ENCODE peak calls at places on chromosomes 1 and 21, in nine cellular contexts. H is GM13977, T is cardiac fibroblast, Z is omental fat pad, M is astrocyte of the spinal cord, J is gastrocnemius medialis, O is heart left ventricle, X is fibroblast of pulmonary artery, A is lower leg skin. C is an unnamed sample.

GRCh38 chr1:224620105-224620504 is 4.0 kb downstream of the CNIH3 start:
- DNase-seq in Z (no peak), A (no peak), H (no peak), T (no peak), O (no peak), M (no peak), X (no peak), J (no peak), C (no peak)

GRCh38 chr1:10519016-10519417 is 44.3 kb downstream of the PEX14 start:
- DNase-seq in M (no peak), O (no peak), X (no peak), T (no peak), J (no peak), Z (no peak), A (no peak), H (no peak), C (no peak)

GRCh38 chr1:9436258-9436657 is 103.0 kb upstream of the SLC25A33 start:
- DNase-seq in X (no peak), J (no peak), O (no peak), H (no peak), A (no peak), Z (no peak), M (no peak), T (no peak), C (no peak)

GRCh38 chr1:229757226-229757625 is 131.2 kb downstream of the URB2 start:
- DNase-seq in T (no peak), H (no peak), M (no peak), A (no peak), O (no peak), Z (no peak), J (no peak), X (no peak), C (no peak)

GRCh38 chr1:199855580-199855979 is 171.9 kb upstream of the NR5A2 start:
- DNase-seq in J (no peak), Z (no peak), A (no peak), T (peak; percentile 75), H (no peak), M (peak; percentile 29), O (no peak), X (peak; percentile 60), C (no peak)

GRCh38 chr1:100835866-100836842 is 58.5 kb downstream of the EXTL2 start:
- DNase-seq in X (no peak), A (no peak), O (no peak), Z (no peak), T (peak; percentile 37), H (no peak), J (no peak), M (no peak), C (no peak)

GRCh38 chr1:52059326-52059725 is 3.2 kb downstream of the BTF3L4 start:
- DNase-seq in J (no peak), T (peak; percentile 69), O (no peak), X (peak; percentile 69), M (peak; percentile 27), Z (no peak), A (no peak), H (no peak), C (no peak)

GRCh38 chr1:6358757-6359567 is 34.6 kb downstream of the ACOT7 start:
- DNase-seq in T (peak; percentile 69), Z (no peak), X (peak; percentile 81), H (no peak), O (peak; percentile 18), A (no peak), M (peak; percentile 69), J (no peak), C (peak; percentile 55)

GRCh38 chr1:46793126-46793525 is 5.7 kb upstream of the CYP4B1 start:
- DNase-seq in J (no peak), M (no peak), A (no peak), H (no peak), Z (no peak), T (no peak), O (no peak), X (no peak), C (no peak)

GRCh38 chr1:21865943-21866628 is 54.0 kb downstream of the LDLRAD2 start:
- DNase-seq in T (no peak), A (no peak), O (no peak), Z (no peak), J (no peak), M (no peak), H (peak; percentile 88), X (no peak), C (peak; percentile 88)

GRCh38 chr1:219518168-219518905 is 94.6 kb downstream of the ZC3H11B start:
- DNase-seq in A (no peak), T (peak; percentile 56), O (no peak), Z (no peak), X (peak; percentile 45), J (no peak), M (peak; percentile 50), H (no peak), C (no peak)
- TF ChIP-seq CTCF in A (no peak), T (no peak), O (no peak), Z (no peak), X (no peak), J (no peak), M (no peak), H (no peak), C (no peak)

DNA sequence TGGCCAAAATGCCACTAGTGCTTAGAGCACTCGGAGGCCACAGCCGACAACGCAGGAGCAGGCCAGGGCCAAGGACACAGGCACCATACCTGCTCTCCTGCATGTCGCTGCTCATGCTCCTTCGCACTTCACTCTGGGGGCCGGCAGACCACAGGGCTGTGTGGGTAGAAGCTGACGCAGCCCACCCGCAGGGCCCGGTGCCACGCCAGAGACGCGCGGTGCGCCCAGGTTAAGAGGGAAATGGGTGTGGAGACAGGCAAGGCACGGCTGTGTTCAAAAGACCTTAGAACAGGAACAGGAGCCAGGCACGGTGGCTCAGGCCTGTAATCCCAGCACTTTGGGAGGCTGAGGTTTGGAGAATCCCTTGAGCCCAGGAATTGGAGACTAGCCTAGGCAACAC is 13.6 kb upstream of the PRDM15 start:
- DNase-seq in A (no peak), J (no peak), Z (no peak), O (no peak), H (no peak), X (no peak), M (no peak), T (no peak), C (no peak)
- TF ChIP-seq CTCF in A (no peak), J (no peak), Z (no peak), O (no peak), H (no peak), X (no peak), M (no peak), T (no peak), C (no peak)

GRCh38 chr21:32592929-32593502 is 7.7 kb upstream of the TCP10L start:
- DNase-seq in T (no peak), O (no peak), A (no peak), Z (no peak), H (no peak), X (no peak), J (no peak), M (no peak), C (no peak)
- TF ChIP-seq CTCF in T (no peak), O (no peak), A (no peak), Z (no peak), H (no peak), X (no peak), J (no peak), M (no peak), C (no peak)

DNA sequence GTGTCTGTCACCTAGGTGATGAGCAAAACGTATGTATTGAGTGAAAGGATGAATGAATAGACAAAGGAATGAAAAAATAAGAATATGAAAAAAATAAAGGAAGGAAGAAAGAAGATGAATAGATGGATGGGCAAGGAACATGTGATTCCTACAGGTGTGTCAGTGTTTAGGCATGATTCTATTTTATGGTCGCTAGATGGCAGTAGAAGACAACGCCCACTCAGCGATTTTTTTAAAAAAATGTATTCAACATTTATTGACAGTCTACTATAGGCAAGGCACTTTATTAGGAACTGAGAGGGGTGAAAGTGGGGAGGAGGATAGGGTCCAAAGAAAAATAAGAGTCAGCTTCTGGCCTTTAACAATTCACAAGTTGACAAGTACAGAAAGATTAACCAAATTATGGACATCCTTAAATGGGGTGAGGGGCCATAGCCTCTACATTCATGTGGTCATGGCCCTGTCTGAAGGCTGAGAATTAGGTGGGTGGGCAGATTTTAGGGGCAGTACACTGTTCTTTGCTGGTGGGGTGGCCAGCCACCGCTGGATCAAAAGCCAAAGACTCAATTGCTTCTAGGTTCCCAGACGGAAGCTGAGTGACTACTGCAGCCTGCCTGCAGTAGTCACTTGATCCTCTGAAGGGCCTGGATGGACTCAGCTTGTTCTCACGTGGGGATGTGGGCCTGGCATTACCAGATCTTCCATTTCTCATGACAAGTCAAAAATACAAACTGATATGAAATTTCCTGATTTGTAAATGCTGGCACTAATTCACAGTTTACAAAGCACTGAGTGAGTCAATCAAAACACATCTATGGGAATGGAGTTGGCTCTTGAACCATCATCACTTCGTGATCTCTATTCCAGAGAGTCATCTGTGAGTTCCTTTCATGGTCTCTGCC is 83.9 kb downstream of the FASLG start:
- DNase-seq in H (no peak), A (no peak), T (peak; percentile 73), X (peak; percentile 65), O (no peak), Z (no peak), J (no peak), M (peak; percentile 60), C (peak; percentile 44)
- TF ChIP-seq CTCF in H (peak; percentile 66), A (no peak), T (peak; percentile 68), X (peak; percentile 77), O (peak; percentile 76), Z (no peak), J (peak; percentile 43), M (peak; percentile 65), C (peak; percentile 54)

GRCh38 chr1:226686440-226687436 is 52.3 kb downstream of the ITPKB start:
- DNase-seq in A (no peak), H (no peak), X (no peak), T (no peak), Z (no peak), O (no peak), J (no peak), M (no peak), C (no peak)

GRCh38 chr1:226688056-226688748 is 50.9 kb downstream of the ITPKB start:
- DNase-seq in Z (no peak), O (no peak), A (no peak), H (no peak), J (no peak), T (no peak), X (no peak), M (no peak), C (no peak)

GRCh38 chr1:226685196-226685820 is 53.8 kb downstream of the ITPKB start:
- DNase-seq in M (no peak), Z (no peak), H (no peak), T (no peak), A (no peak), X (no peak), O (no peak), J (no peak), C (no peak)

GRCh38 chr1:226688852-226689251 is 50.2 kb downstream of the ITPKB start:
- DNase-seq in O (no peak), A (no peak), M (no peak), J (no peak), T (no peak), Z (no peak), H (no peak), X (no peak), C (no peak)

GRCh38 chr1:226687476-226687875 is 51.6 kb downstream of the ITPKB start:
- DNase-seq in A (no peak), O (no peak), H (no peak), J (no peak), Z (no peak), X (no peak), T (no peak), M (no peak), C (no peak)
- TF ChIP-seq CTCF in A (no peak), O (no peak), H (peak; percentile 35), J (no peak), Z (no peak), X (no peak), T (no peak), M (no peak), C (no peak)